ENCODE peak calls at places on chromosomes 6 and 20, in six cellular contexts. A, L, O, P, N and F are unnamed samples.

GRCh38 chr6:141965016-141965545 is 167.6 kb upstream of the GJE1 start:
- DNase-seq in A (no peak), L (no peak), O (no peak), P (no peak), N (no peak), F (no peak)

GRCh38 chr6:34562861-34563512 is 6.9 kb upstream of the SPDEF start:
- DNase-seq in A (no peak), L (no peak), O (no peak), P (no peak), N (no peak), F (peak; percentile 39)

GRCh38 chr6:107868867-107869611 is 44.9 kb upstream of the SCML4 start:
- DNase-seq in A (no peak), L (no peak), O (no peak), P (no peak), N (no peak), F (no peak)

GRCh38 chr6:41352396-41352795 is 17.0 kb downstream of the NCR2 start:
- DNase-seq in A (no peak), L (no peak), O (no peak), P (no peak), N (no peak), F (no peak)

GRCh38 chr20:62828551-62829230 is 11.8 kb downstream of the COL9A3 start:
- DNase-seq in A (no peak), L (no peak), O (no peak), P (no peak), N (no peak), F (no peak)

GRCh38 chr20:45377191-45377775 is 842 bp downstream of the TP53TG5 start:
- DNase-seq in A (no peak), L (no peak), O (no peak), P (no peak), N (no peak), F (no peak)

GRCh38 chr20:36544134-36545018 is 3.1 kb downstream of the MYL9 start:
- DNase-seq in A (no peak), L (peak; percentile 84), O (peak; percentile 22), P (no peak), N (peak; percentile 17), F (no peak)

GRCh38 chr20:32686530-32687179 is 12.9 kb upstream of the C20orf203 start:
- DNase-seq in A (no peak), L (no peak), O (no peak), P (no peak), N (no peak), F (no peak)

GRCh38 chr6:36054965-36055364 is 27.4 kb downstream of the MAPK14 start:
- DNase-seq in A (no peak), L (no peak), O (no peak), P (no peak), N (no peak), F (no peak)

GRCh38 chr6:105994522-105995402 is 91.4 kb upstream of the PRDM1 start:
- DNase-seq in A (peak; percentile 23), L (peak; percentile 41), O (peak; percentile 54), P (peak; percentile 33), N (no peak), F (no peak)

GRCh38 chr6:106084106-106084963 is 1.8 kb upstream of the PRDM1 start:
- DNase-seq in A (no peak), L (no peak), O (peak; percentile 56), P (peak; percentile 48), N (peak; percentile 54), F (peak; percentile 7)

GRCh38 chr6:146593978-146594377 is 4.8 kb upstream of the ADGB start:
- DNase-seq in A (no peak), L (no peak), O (no peak), P (no peak), N (no peak), F (no peak)

GRCh38 chr6:21680611-21681010 is 87.1 kb downstream of the SOX4 start:
- DNase-seq in A (no peak), L (no peak), O (no peak), P (no peak), N (no peak), F (no peak)

GRCh38 chr6:143959865-143960264 is 48.2 kb downstream of the PLAGL1 start:
- DNase-seq in A (no peak), L (no peak), O (no peak), P (no peak), N (no peak), F (peak; percentile 38)

GRCh38 chr6:33774774-33775173 is 14.2 kb downstream of the LEMD2 start:
- DNase-seq in A (no peak), L (no peak), O (no peak), P (no peak), N (no peak), F (no peak)

GRCh38 chr6:87968435-87969278 is 79.0 kb upstream of the SPACA1 start:
- DNase-seq in A (no peak), L (no peak), O (peak; percentile 0), P (no peak), N (peak; percentile 11), F (no peak)

GRCh38 chr6:130324657-130325056 is 41.2 kb upstream of the TMEM200A start:
- DNase-seq in A (no peak), L (peak; percentile 59), O (no peak), P (no peak), N (peak; percentile 20), F (no peak)

GRCh38 chr6:109381007-109381746 is 1.1 kb downstream of the CD164 start:
- DNase-seq in A (no peak), L (no peak), O (peak; percentile 49), P (peak; percentile 58), N (peak; percentile 20), F (no peak)

GRCh38 chr6:31762878-31763616 is 591 bp downstream of the SAPCD1 start:
- DNase-seq in A (no peak), L (no peak), O (no peak), P (no peak), N (no peak), F (no peak)

GRCh38 chr20:32444474-32445220 is 86.5 kb downstream of the ASXL1 start:
- DNase-seq in A (no peak), L (no peak), O (no peak), P (no peak), N (no peak), F (no peak)

GRCh38 chr6:132971676-132972075 is 157.3 kb downstream of the RPS12 start:
- DNase-seq in A (no peak), L (no peak), O (no peak), P (no peak), N (peak; percentile 72), F (no peak)

GRCh38 chr6:75349262-75349984 is 64.8 kb upstream of the TMEM30A start:
- DNase-seq in A (no peak), L (no peak), O (peak; percentile 53), P (peak; percentile 3), N (no peak), F (no peak)